ENCODE peak calls at places on chromosomes 3 and 15, in four cellular contexts. F is naive thymus-derived CD4-positive, alpha-beta T cell; N is dorsolateral prefrontal cortex; E is body of pancreas. G is an unnamed sample.

GRCh38 chr3:153289334-153289808 is 127.3 kb downstream of the RAP2B start:
- DNase-seq in F (no peak), N (no peak), E (no peak), G (no peak)

GRCh38 chr3:31885235-31885634 is 95.8 kb downstream of the OSBPL10 start:
- DNase-seq in F (no peak), N (no peak), E (no peak), G (no peak)

GRCh38 chr3:37320276-37320675 is 145.9 kb upstream of the LRRFIP2 start:
- DNase-seq in F (no peak), N (no peak), E (no peak), G (no peak)

GRCh38 chr3:129560931-129561594 is 18.1 kb downstream of the H1-8 start:
- DNase-seq in F (no peak), N (no peak), E (peak; percentile 55), G (peak; percentile 77)

GRCh38 chr3:193732391-193732790 is 139.4 kb downstream of the OPA1 start:
- DNase-seq in F (no peak), N (no peak), E (no peak), G (peak; percentile 83)

GRCh38 chr3:62587579-62588031 is 214.3 kb upstream of the FEZF2 start:
- DNase-seq in F (no peak), N (no peak), E (no peak), G (no peak)

GRCh38 chr3:186052096-186052495 is 56.8 kb downstream of the ETV5 start:
- DNase-seq in F (no peak), N (no peak), E (no peak), G (no peak)

GRCh38 chr15:69664572-69665326 is 212.1 kb downstream of the RPLP1 start:
- DNase-seq in F (no peak), N (peak; percentile 80), E (no peak), G (no peak)

GRCh38 chr3:111072016-111072891 is 638 bp downstream of the NECTIN3 start:
- DNase-seq in F (peak; percentile 15), N (peak; percentile 53), E (peak; percentile 53), G (peak; percentile 60)

GRCh38 chr3:2024037-2024436 is 74.6 kb upstream of the CNTN4 start:
- DNase-seq in F (no peak), N (no peak), E (no peak), G (no peak)

GRCh38 chr3:120425877-120426276 is 24.9 kb downstream of the FSTL1 start:
- DNase-seq in F (no peak), N (no peak), E (peak; percentile 45), G (peak; percentile 80)

GRCh38 chr3:39843440-39843839 is 34.0 kb downstream of the MYRIP start:
- DNase-seq in F (no peak), N (no peak), E (no peak), G (no peak)

GRCh38 chr3:118067439-118067838 is 967.2 kb downstream of the IGSF11 start:
- DNase-seq in F (no peak), N (no peak), E (no peak), G (no peak)

GRCh38 chr3:178593786-178594185 is 57.5 kb downstream of the KCNMB2 start:
- DNase-seq in F (no peak), N (no peak), E (no peak), G (no peak)

GRCh38 chr3:104460477-104461406 is 906.0 kb upstream of the ALCAM start:
- DNase-seq in F (no peak), N (no peak), E (no peak), G (no peak)

GRCh38 chr3:142723665-142723967 is 218 bp upstream of the TRPC1 start:
- DNase-seq in F (no peak), N (no peak), E (no peak), G (no peak)

GRCh38 chr15:63909819-63910437 is 76.2 kb upstream of the HERC1 start:
- DNase-seq in F (no peak), N (no peak), E (peak; percentile 46), G (peak; percentile 57)

GRCh38 chr3:173876476-173876875 is 478.9 kb downstream of the NLGN1 start:
- DNase-seq in F (no peak), N (no peak), E (no peak), G (no peak)

GRCh38 chr15:25385986-25386385 is 52.8 kb downstream of the UBE3A start:
- DNase-seq in F (no peak), N (no peak), E (no peak), G (no peak)

GRCh38 chr3:170563712-170564423 is 22.0 kb downstream of the SLC7A14 start:
- DNase-seq in F (no peak), N (no peak), E (no peak), G (no peak)

GRCh38 chr3:171066216-171066615 is 39.7 kb upstream of the SLC2A2 start:
- DNase-seq in F (no peak), N (no peak), E (no peak), G (no peak)

GRCh38 chr3:60752800-60753199 is 498.5 kb downstream of the FHIT start:
- DNase-seq in F (no peak), N (no peak), E (no peak), G (no peak)

GRCh38 chr3:114083112-114083511 is 26.6 kb downstream of the QTRT2 start:
- DNase-seq in F (no peak), N (no peak), E (no peak), G (no peak)

GRCh38 chr3:139225551-139225950 is 118.3 kb upstream of the MRPS22 start:
- DNase-seq in F (no peak), N (no peak), E (no peak), G (peak; percentile 46)

GRCh38 chr3:195895078-195895899 is 13.1 kb downstream of the TNK2 start:
- DNase-seq in F (peak; percentile 60), N (peak; percentile 68), E (peak; percentile 63), G (peak; percentile 48)

GRCh38 chr15:48145923-48146322 is 25.1 kb downstream of the SLC24A5 start:
- DNase-seq in F (no peak), N (no peak), E (no peak), G (no peak)

GRCh38 chr3:50552598-50552997 is 14.9 kb downstream of the C3orf18 start:
- DNase-seq in F (no peak), N (no peak), E (no peak), G (no peak)

GRCh38 chr15:55586808-55587207 is 1.3 kb downstream of the PYGO1 start:
- DNase-seq in F (no peak), N (no peak), E (no peak), G (no peak)

GRCh38 chr15:34318277-34319079 is 19.1 kb downstream of the SLC12A6 start:
- DNase-seq in F (no peak), N (no peak), E (peak; percentile 76), G (peak; percentile 65)

GRCh38 chr3:39103324-39103693 is 4.1 kb downstream of the GORASP1 start:
- DNase-seq in F (no peak), N (no peak), E (no peak), G (peak; percentile 49)

GRCh38 chr15:90599639-90600038 is 69.9 kb downstream of the CRTC3 start:
- DNase-seq in F (no peak), N (no peak), E (no peak), G (no peak)

GRCh38 chr3:111668912-111669488 is 73.9 kb upstream of the ZBED2 start:
- DNase-seq in F (no peak), N (no peak), E (no peak), G (no peak)

GRCh38 chr15:80093854-80094418 is 34.5 kb downstream of the ZFAND6 start:
- DNase-seq in F (no peak), N (no peak), E (peak; percentile 72), G (peak; percentile 73)

GRCh38 chr3:188266581-188267274 is 112.8 kb downstream of the LPP start:
- DNase-seq in F (no peak), N (no peak), E (no peak), G (no peak)

GRCh38 chr3:38837358-38837757 is 21.3 kb upstream of the SCN10A start:
- DNase-seq in F (no peak), N (no peak), E (no peak), G (no peak)

GRCh38 chr3:50372349-50372748 is 13.0 kb upstream of the TMEM115 start:
- DNase-seq in F (no peak), N (no peak), E (no peak), G (no peak)

GRCh38 chr3:37498126-37499039 is 324.0 kb upstream of the LRRFIP2 start:
- DNase-seq in F (no peak), N (no peak), E (no peak), G (no peak)

GRCh38 chr3:107063351-107063750 is 313.9 kb upstream of the CCDC54 start:
- DNase-seq in F (no peak), N (no peak), E (no peak), G (no peak)

GRCh38 chr15:64987136-64987535 is 2.6 kb downstream of the SPG21 start:
- DNase-seq in F (no peak), N (no peak), E (no peak), G (no peak)
- H3K4me3 ChIP-seq in F (no peak overlapping the region), N (no peak overlapping the region), E (no peak overlapping the region), G (no peak overlapping the region)

GRCh38 chr15:42786978-42787377 is 50.0 kb upstream of the CDAN1 start:
- DNase-seq in F (no peak), N (no peak), E (no peak), G (no peak)
- H3K27ac ChIP-seq in F (no peak overlapping the region), N (no peak overlapping the region), E (no peak overlapping the region), G (no peak overlapping the region)

GRCh38 chr3:187236963-187237362 is 39.7 kb downstream of the RTP1 start:
- DNase-seq in F (no peak), N (no peak), E (no peak), G (no peak)

GRCh38 chr3:187242435-187242834 is 45.1 kb downstream of the RTP1 start:
- DNase-seq in F (no peak), N (no peak), E (no peak), G (no peak)

GRCh38 chr3:187237741-187238140 is 40.5 kb downstream of the RTP1 start:
- DNase-seq in F (no peak), N (no peak), E (no peak), G (no peak)

GRCh38 chr3:187242900-187243299 is 45.6 kb downstream of the RTP1 start:
- DNase-seq in F (no peak), N (no peak), E (no peak), G (no peak)

DNA sequence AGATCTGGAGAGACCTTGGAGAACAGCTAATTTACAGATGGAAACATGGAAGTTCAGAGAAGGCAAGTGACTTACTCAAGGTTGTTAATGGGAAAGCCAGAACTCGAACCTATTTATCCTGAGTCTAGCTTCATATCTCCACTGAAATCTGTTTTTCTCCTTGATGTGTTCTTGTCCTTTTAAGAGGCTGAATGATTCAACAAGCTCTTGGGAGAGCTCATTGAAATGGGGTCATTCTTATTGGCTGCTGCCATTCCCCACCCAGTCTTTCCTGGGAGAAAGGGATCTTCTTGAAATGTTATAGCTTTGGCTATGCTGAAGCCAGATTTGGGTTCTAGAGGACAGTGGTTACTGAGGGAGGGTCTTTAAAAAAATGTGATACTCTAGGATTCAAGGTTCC is 41.0 kb downstream of the RTP1 start:
- DNase-seq in F (no peak), N (no peak), E (no peak), G (no peak)
- H3K4me3 ChIP-seq in F (no peak overlapping the region), N (no peak overlapping the region), E (no peak overlapping the region), G (no peak overlapping the region)

GRCh38 chr3:197151562-197151961 is 121.9 kb upstream of the MELTF start:
- DNase-seq in F (no peak), N (no peak), E (peak; percentile 37), G (peak; percentile 73)
- H3K27ac ChIP-seq in F (no peak overlapping the region), N (peak overlapping the region; percentile 63), E (no peak overlapping the region), G (no peak overlapping the region)

DNA sequence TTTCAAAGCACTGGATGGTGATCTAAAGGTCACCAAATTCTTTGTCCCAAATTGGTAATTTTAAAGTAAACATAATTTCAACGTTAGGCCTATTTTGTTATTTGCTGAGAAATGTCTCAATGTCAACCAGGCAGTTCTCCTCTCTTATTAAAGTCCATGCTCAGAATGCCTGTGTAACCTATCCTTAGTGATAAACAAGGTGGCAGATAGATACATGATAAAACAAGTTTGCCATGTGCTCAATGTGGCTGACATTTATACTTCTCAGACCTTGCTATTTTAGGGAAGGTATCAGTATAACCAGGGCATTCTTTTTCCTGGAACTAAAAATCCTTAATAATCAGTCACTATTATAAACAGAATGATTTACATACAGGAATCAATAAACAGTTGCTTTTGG is 8.5 kb downstream of the MBNL1 start:
- DNase-seq in F (no peak), N (no peak), E (no peak), G (no peak)
- H3K4me3 ChIP-seq in F (no peak overlapping the region), N (no peak overlapping the region), E (no peak overlapping the region), G (no peak overlapping the region)

G was measured in adrenal gland.